ENCODE peak calls at places on chromosomes 2 and 18, in five cellular contexts. One of them, this sample, is unnamed. For H3K4me1 and H3K27me3, the result is how much of the 10 kb centered on the place peaks cover.

GRCh38 chr2:170394988-170395387 is 217.0 kb downstream of the MYO3B start:
- DNase-seq in testis: no peak
- DNase-seq in uterus: no peak
- DNase-seq in GM23248: no peak
- DNase-seq in K562: no peak
- DNase-seq in this sample: no peak

GRCh38 chr2:18648161-18648560 is 58.8 kb upstream of the NT5C1B start:
- DNase-seq in GM23248: no peak
- DNase-seq in uterus: no peak
- DNase-seq in K562: no peak
- DNase-seq in testis: no peak
- DNase-seq in this sample: no peak

GRCh38 chr18:32629292-32629691 is 143.5 kb downstream of the KLHL14 start:
- DNase-seq in K562: no peak
- DNase-seq in uterus: no peak
- DNase-seq in testis: no peak
- DNase-seq in GM23248: no peak
- DNase-seq in this sample: no peak

GRCh38 chr18:6878881-6879280 is 149.4 kb downstream of the ARHGAP28 start:
- DNase-seq in uterus: no peak
- DNase-seq in K562: no peak
- DNase-seq in testis: peak
- DNase-seq in GM23248: no peak
- DNase-seq in this sample: peak

GRCh38 chr2:233329489-233330135 is 22.0 kb downstream of the SAG start:
- DNase-seq in GM23248: peak
- DNase-seq in testis: no peak
- DNase-seq in K562: peak
- DNase-seq in uterus: no peak
- DNase-seq in this sample: no peak

GRCh38 chr2:105329561-105330495 is at the start of gene TGFBRAP1:
- DNase-seq in uterus: peak
- DNase-seq in K562: peak
- DNase-seq in testis: peak
- DNase-seq in GM23248: peak
- DNase-seq in this sample: peak

GRCh38 chr2:109614715-109615636 is 812 bp downstream of the SOWAHC start:
- DNase-seq in testis: peak
- DNase-seq in GM23248: peak
- DNase-seq in uterus: peak
- DNase-seq in K562: no peak
- DNase-seq in this sample: peak

GRCh38 chr2:66901344-66901743 is 466.4 kb downstream of the MEIS1 start:
- DNase-seq in K562: no peak
- DNase-seq in testis: peak
- DNase-seq in GM23248: no peak
- DNase-seq in uterus: no peak
- DNase-seq in this sample: no peak

GRCh38 chr2:10759151-10759714 is 37.8 kb downstream of the ATP6V1C2 start:
- DNase-seq in K562: no peak
- DNase-seq in uterus: no peak
- DNase-seq in testis: no peak
- DNase-seq in GM23248: no peak
- DNase-seq in this sample: no peak

GRCh38 chr2:56008661-56009411 is 85.3 kb upstream of the EFEMP1 start:
- DNase-seq in uterus: peak
- DNase-seq in GM23248: peak
- DNase-seq in testis: peak
- DNase-seq in K562: no peak
- DNase-seq in this sample: peak

GRCh38 chr18:23710068-23710527 is 20.8 kb downstream of the LAMA3 start:
- DNase-seq in testis: no peak
- DNase-seq in GM23248: no peak
- DNase-seq in uterus: no peak
- DNase-seq in K562: peak
- DNase-seq in this sample: no peak

GRCh38 chr2:197236159-197236558 is 74.4 kb downstream of the ANKRD44 start:
- DNase-seq in K562: no peak
- DNase-seq in uterus: no peak
- DNase-seq in testis: no peak
- DNase-seq in GM23248: no peak
- DNase-seq in this sample: no peak

GRCh38 chr2:118061135-118061955 is 26.9 kb upstream of the INSIG2 start:
- DNase-seq in testis: no peak
- DNase-seq in uterus: no peak
- DNase-seq in K562: peak
- DNase-seq in GM23248: peak
- DNase-seq in this sample: no peak

GRCh38 chr18:48939368-48940097 is 11.2 kb downstream of the SMAD7 start:
- DNase-seq in testis: no peak
- DNase-seq in K562: no peak
- DNase-seq in GM23248: peak
- DNase-seq in uterus: no peak
- DNase-seq in this sample: peak

GRCh38 chr2:54895735-54896134 is 154.5 kb downstream of the RTN4 start:
- DNase-seq in testis: no peak
- DNase-seq in GM23248: peak
- DNase-seq in K562: no peak
- DNase-seq in uterus: no peak
- DNase-seq in this sample: no peak

GRCh38 chr2:222878284-222878876 is 17.5 kb downstream of the ACSL3 start:
- DNase-seq in testis: no peak
- DNase-seq in GM23248: no peak
- DNase-seq in uterus: no peak
- DNase-seq in K562: peak
- DNase-seq in this sample: no peak
- H3K4me1 ChIP-seq in testis: under half
- H3K4me1 ChIP-seq in GM23248: under half
- H3K4me1 ChIP-seq in uterus: under half
- H3K4me1 ChIP-seq in K562: under half
- H3K4me1 ChIP-seq in this sample: under half

GRCh38 chr2:130899306-130899705 is 62.6 kb downstream of the ARHGEF4 start:
- DNase-seq in uterus: no peak
- DNase-seq in testis: no peak
- DNase-seq in K562: no peak
- DNase-seq in GM23248: no peak
- DNase-seq in this sample: peak
- H3K27me3 ChIP-seq in uterus: under half
- H3K27me3 ChIP-seq in testis: under half
- H3K27me3 ChIP-seq in K562: under half
- H3K27me3 ChIP-seq in GM23248: under half
- H3K27me3 ChIP-seq in this sample: under half

GRCh38 chr2:152648336-152648735 is 68.9 kb downstream of the PRPF40A start:
- DNase-seq in testis: no peak
- DNase-seq in K562: no peak
- DNase-seq in GM23248: peak
- DNase-seq in uterus: no peak
- DNase-seq in this sample: no peak

GRCh38 chr2:152646775-152647174 is 70.5 kb downstream of the PRPF40A start:
- DNase-seq in K562: no peak
- DNase-seq in testis: no peak
- DNase-seq in uterus: no peak
- DNase-seq in GM23248: peak
- DNase-seq in this sample: no peak

GRCh38 chr2:152647417-152648010 is 69.7 kb downstream of the PRPF40A start:
- DNase-seq in testis: peak
- DNase-seq in GM23248: peak
- DNase-seq in K562: no peak
- DNase-seq in uterus: peak
- DNase-seq in this sample: peak

GRCh38 chr2:152646264-152646663 is 71.0 kb downstream of the PRPF40A start:
- DNase-seq in K562: no peak
- DNase-seq in GM23248: no peak
- DNase-seq in testis: no peak
- DNase-seq in uterus: no peak
- DNase-seq in this sample: no peak

GRCh38 chr2:152644197-152644873 is 72.9 kb downstream of the PRPF40A start:
- DNase-seq in uterus: no peak
- DNase-seq in K562: no peak
- DNase-seq in testis: no peak
- DNase-seq in GM23248: no peak
- DNase-seq in this sample: no peak
- H3K4me3 ChIP-seq in uterus: no peak
- H3K4me3 ChIP-seq in K562: no peak
- H3K4me3 ChIP-seq in testis: no peak
- H3K4me3 ChIP-seq in GM23248: no peak
- H3K4me3 ChIP-seq in this sample: no peak

GRCh38 chr2:20343128-20343527 is 7.5 kb downstream of the PUM2 start:
- DNase-seq in K562: peak
- DNase-seq in testis: no peak
- DNase-seq in GM23248: peak
- DNase-seq in uterus: no peak
- DNase-seq in this sample: no peak
- H3K4me1 ChIP-seq in K562: under half
- H3K4me1 ChIP-seq in testis: under half
- H3K4me1 ChIP-seq in GM23248: under half
- H3K4me1 ChIP-seq in uterus: under half
- H3K4me1 ChIP-seq in this sample: under half

This sample was measured in aorta.